ENCODE peak calls at places on chromosome 21, in seven cellular contexts. L is NCI-H2029, Z is hippocampal formation, F is activated T-cell treated with anti-CD3 and anti-CD28 coated beads for 1 hour, K is heart left ventricle, Q is GM23338, G is T47D. J is an unnamed sample.
A peak's percentile ranks its signal among the peaks of the same experiment; 100 is the strongest.

GRCh38 chr21:32917392-32918135 is 108.2 kb upstream of the OLIG2 start:
- DNase-seq in Z (peak; percentile 19), K (peak; percentile 62), F (no peak), L (no peak), Q (no peak), G (peak; percentile 9), J (no peak)

GRCh38 chr21:37815893-37816292 is 100.4 kb downstream of the KCNJ6 start:
- DNase-seq in G (no peak), Z (no peak), Q (no peak), L (no peak), F (no peak), K (no peak), J (no peak)

GRCh38 chr21:46127239-46128105 is 27.9 kb downstream of the FTCD start:
- DNase-seq in F (no peak), Q (no peak), K (peak; percentile 60), L (no peak), Z (no peak), G (no peak), J (no peak)

GRCh38 chr21:26982767-26983166 is 15.9 kb upstream of the ADAMTS5 start:
- DNase-seq in Z (no peak), F (no peak), Q (peak; percentile 3), G (no peak), K (no peak), L (no peak), J (no peak)

GRCh38 chr21:22585558-22585957 is 1587.3 kb downstream of the NCAM2 start:
- DNase-seq in G (no peak), L (no peak), K (no peak), F (no peak), Q (no peak), Z (no peak), J (no peak)

GRCh38 chr21:33539612-33540011 is 2.3 kb downstream of the GART start:
- DNase-seq in K (no peak), F (no peak), Z (no peak), Q (no peak), L (no peak), G (no peak), J (no peak)

GRCh38 chr21:46061950-46062349 is 36.0 kb upstream of the COL6A2 start:
- DNase-seq in F (no peak), Q (no peak), K (no peak), Z (no peak), L (no peak), G (no peak), J (no peak)

GRCh38 chr21:15775981-15776380 is 46.2 kb downstream of the USP25 start:
- DNase-seq in K (no peak), G (no peak), Q (no peak), F (no peak), Z (no peak), L (no peak), J (no peak)

GRCh38 chr21:15732290-15732995 is 2.7 kb downstream of the USP25 start:
- DNase-seq in F (no peak), K (no peak), L (peak; percentile 63), Q (no peak), G (peak; percentile 59), Z (no peak), J (no peak)

GRCh38 chr21:45440736-45441350 is 35.9 kb downstream of the COL18A1 start:
- DNase-seq in F (no peak), G (no peak), K (peak; percentile 55), L (no peak), Z (no peak), Q (no peak), J (no peak)

GRCh38 chr21:17853393-17854275 is 34.5 kb upstream of the C21orf91 start:
- DNase-seq in L (no peak), F (no peak), Z (no peak), G (no peak), K (no peak), Q (no peak), J (no peak)

GRCh38 chr21:25997788-25998611 is 172.6 kb downstream of the APP start:
- DNase-seq in F (no peak), L (peak; percentile 98), K (no peak), Q (peak; percentile 97), G (peak; percentile 35), Z (peak; percentile 60), J (peak; percentile 31)

GRCh38 chr21:45644041-45644906 is 749 bp downstream of the PCBP3 start:
- DNase-seq in K (peak; percentile 67), G (no peak), F (no peak), Z (no peak), Q (peak; percentile 26), L (no peak), J (no peak)

GRCh38 chr21:44618909-44619308 is 7.0 kb downstream of the KRTAP10-8 start:
- DNase-seq in K (no peak), F (peak; percentile 43), G (peak; percentile 29), Z (no peak), Q (no peak), L (no peak), J (no peak)

GRCh38 chr21:45874716-45875415 is 106.7 kb upstream of the COL6A1 start:
- DNase-seq in Z (no peak), F (no peak), K (no peak), L (no peak), G (no peak), Q (no peak), J (no peak)

GRCh38 chr21:42207426-42207825 is 11.5 kb upstream of the ABCG1 start:
- DNase-seq in F (no peak), Z (no peak), Q (no peak), L (no peak), G (no peak), K (no peak), J (no peak)

GRCh38 chr21:46662765-46663500 is 27.5 kb downstream of the PRMT2 start:
- DNase-seq in L (no peak), F (no peak), G (no peak), K (no peak), Z (no peak), Q (no peak), J (no peak)

GRCh38 chr21:45998871-45999580 is 17.5 kb downstream of the COL6A1 start:
- DNase-seq in Z (no peak), Q (no peak), G (no peak), F (no peak), K (no peak), L (no peak), J (no peak)

GRCh38 chr21:19541612-19542011 is 1138.0 kb upstream of the TMPRSS15 start:
- DNase-seq in Z (no peak), F (no peak), G (peak; percentile 37), Q (no peak), L (no peak), K (no peak), J (no peak)

GRCh38 chr21:45224189-45224938 is 63.3 kb downstream of the POFUT2 start:
- DNase-seq in G (no peak), K (no peak), L (no peak), Z (no peak), Q (no peak), F (peak; percentile 45), J (no peak)

GRCh38 chr21:33078907-33079582 is 9.1 kb downstream of the OLIG1 start:
- DNase-seq in Q (no peak), F (no peak), Z (peak; percentile 86), K (no peak), L (no peak), G (peak; percentile 81), J (no peak)

GRCh38 chr21:34580181-34580700 is 34.7 kb downstream of the RCAN1 start:
- DNase-seq in Q (no peak), Z (no peak), L (no peak), F (no peak), G (no peak), K (no peak), J (no peak)

GRCh38 chr21:15557925-15558324 is 171.9 kb upstream of the USP25 start:
- DNase-seq in K (no peak), G (peak; percentile 77), L (peak; percentile 15), Z (no peak), F (no peak), Q (no peak), J (no peak)

GRCh38 chr21:42171091-42172053 is 47.6 kb upstream of the ABCG1 start:
- DNase-seq in Q (no peak), F (no peak), L (no peak), Z (peak; percentile 69), K (peak; percentile 70), G (no peak), J (no peak)

GRCh38 chr21:26110703-26111102 is 59.9 kb downstream of the APP start:
- DNase-seq in L (no peak), K (no peak), Q (peak; percentile 40), G (no peak), Z (no peak), F (no peak), J (no peak)